ENCODE peak calls at places on chromosomes 1 and 21, in five cellular contexts. U is right cardiac atrium; G is pancreas; L is activated CD8-positive, alpha-beta T cell treated with anti-CD3 and anti-CD28 coated beads for 36 hours; S is left ventricle myocardium superior. B is an unnamed sample.

GRCh38 chr1:238177960-238178359 is 287.2 kb upstream of the ZP4 start:
- DNase-seq in S (no peak), L (no peak), U (no peak), G (no peak), B (no peak)

GRCh38 chr1:118944133-118944532 is 44.0 kb downstream of the TBX15 start:
- DNase-seq in U (no peak), G (no peak), S (no peak), L (no peak), B (no peak)

GRCh38 chr1:204445860-204446412 is 34.3 kb upstream of the PPP1R15B start:
- DNase-seq in U (peak), L (peak), S (peak), G (peak), B (no peak)

GRCh38 chr1:53160924-53161378 is 18.5 kb upstream of the SLC1A7 start:
- DNase-seq in G (no peak), L (no peak), S (no peak), U (no peak), B (no peak)

GRCh38 chr1:197313713-197314112 is 45.7 kb downstream of the CRB1 start:
- DNase-seq in G (no peak), U (no peak), L (no peak), S (no peak), B (no peak)

GRCh38 chr1:38095337-38096030 is 48.9 kb upstream of the POU3F1 start:
- DNase-seq in S (no peak), L (no peak), U (no peak), G (no peak), B (no peak)

GRCh38 chr21:44732956-44733355 is 21.6 kb upstream of the TSPEAR start:
- DNase-seq in U (no peak), S (no peak), G (no peak), L (no peak), B (no peak)

GRCh38 chr1:225762002-225762441 is 15.6 kb upstream of the SRP9 start:
- DNase-seq in G (no peak), S (no peak), L (no peak), U (no peak), B (no peak)

GRCh38 chr1:91582431-91582921 is 81.8 kb downstream of the CDC7 start:
- DNase-seq in S (no peak), L (no peak), G (no peak), U (no peak), B (peak)

GRCh38 chr1:59714966-59715365 is 99.8 kb upstream of the HOOK1 start:
- DNase-seq in S (no peak), G (no peak), L (no peak), U (no peak), B (no peak)

GRCh38 chr1:22619252-22619651 is 17.2 kb upstream of the C1QA start:
- DNase-seq in G (no peak), S (no peak), L (no peak), U (no peak), B (no peak)

GRCh38 chr1:156082111-156083091 is at the start of gene MEX3A:
- DNase-seq in S (peak), U (peak), G (peak), L (peak), B (peak)

GRCh38 chr21:45856940-45857339 is 124.6 kb upstream of the COL6A1 start:
- DNase-seq in U (no peak), L (no peak), G (no peak), S (no peak), B (no peak)

GRCh38 chr1:228781161-228781771 is 46.0 kb downstream of the RHOU start:
- DNase-seq in S (peak), L (no peak), U (peak), G (no peak), B (no peak)

GRCh38 chr1:5551274-5551966 is 440.8 kb downstream of the NPHP4 start:
- DNase-seq in S (no peak), G (peak), U (no peak), L (peak), B (no peak)

GRCh38 chr1:114328505-114328904 is 174.8 kb upstream of the SYT6 start:
- DNase-seq in S (no peak), U (no peak), L (no peak), G (no peak), B (no peak)

GRCh38 chr1:119298687-119299086 is 69.9 kb upstream of the HAO2 start:
- DNase-seq in U (no peak), L (peak), G (no peak), S (no peak), B (peak)

GRCh38 chr1:182599339-182599738 is 4.8 kb downstream of the RGS16 start:
- DNase-seq in G (no peak), L (peak), S (no peak), U (peak), B (no peak)

GRCh38 chr1:165114022-165114888 is 242.3 kb downstream of the LMX1A start:
- DNase-seq in L (peak), G (no peak), U (no peak), S (no peak), B (peak)

GRCh38 chr1:179080866-179081695 is 789 bp upstream of the TOR3A start:
- DNase-seq in G (no peak), L (peak), S (no peak), U (no peak), B (no peak)

GRCh38 chr1:24873148-24873547 is 56.9 kb downstream of the RUNX3 start:
- DNase-seq in G (no peak), U (no peak), S (no peak), L (no peak), B (no peak)

GRCh38 chr1:200038987-200039848 is 11.7 kb downstream of the NR5A2 start:
- DNase-seq in U (peak), L (peak), S (peak), G (peak), B (no peak)

GRCh38 chr1:225253784-225254183 is 174.1 kb downstream of the LBR start:
- DNase-seq in G (no peak), U (no peak), L (no peak), S (no peak), B (peak)

GRCh38 chr1:150841626-150842025 is 33.6 kb upstream of the CTSK start:
- DNase-seq in S (no peak), L (peak), G (no peak), U (no peak), B (no peak)